ENCODE peak calls at places on chromosomes 12 and 14, in seven cellular contexts. Y, N, Q, R, C, S and G are unnamed samples.
A peak's percentile ranks its signal among the peaks of the same experiment; 100 is the strongest.

GRCh38 chr12:92178340-92178739 is 32.7 kb upstream of the BTG1 start:
- DNase-seq in Y (no peak), N (no peak), Q (no peak), R (no peak), C (no peak), S (no peak), G (no peak)

GRCh38 chr12:10283028-10283427 is 24.6 kb upstream of the KLRD1 start:
- DNase-seq in Y (no peak), N (no peak), Q (no peak), R (no peak), C (no peak), S (no peak), G (no peak)

GRCh38 chr14:97218713-97219355 is 421.7 kb downstream of the VRK1 start:
- DNase-seq in Y (peak; percentile 77), N (no peak), Q (no peak), R (peak; percentile 49), C (no peak), S (no peak), G (no peak)

GRCh38 chr12:2583642-2584041 is 211.1 kb upstream of the FKBP4 start:
- DNase-seq in Y (no peak), N (no peak), Q (peak; percentile 22), R (no peak), C (no peak), S (no peak), G (no peak)

GRCh38 chr14:34981743-34982420 is 910 bp upstream of the SRP54 start:
- DNase-seq in Y (no peak), N (peak; percentile 58), Q (peak; percentile 57), R (no peak), C (no peak), S (peak; percentile 84), G (peak; percentile 53)

GRCh38 chr12:43882578-43883178 is 46.8 kb downstream of the TMEM117 start:
- DNase-seq in Y (no peak), N (peak; percentile 77), Q (peak; percentile 51), R (peak; percentile 17), C (peak; percentile 8), S (peak; percentile 68), G (no peak)

GRCh38 chr12:80655751-80656150 is 51.7 kb upstream of the MYF6 start:
- DNase-seq in Y (no peak), N (peak; percentile 33), Q (no peak), R (no peak), C (no peak), S (no peak), G (no peak)

GRCh38 chr12:24066865-24067264 is 117.4 kb upstream of the SOX5 start:
- DNase-seq in Y (no peak), N (peak; percentile 69), Q (no peak), R (no peak), C (no peak), S (peak; percentile 14), G (no peak)

GRCh38 chr12:49703647-49704137 is 3.5 kb downstream of the FMNL3 start:
- DNase-seq in Y (no peak), N (peak; percentile 37), Q (peak; percentile 50), R (no peak), C (no peak), S (peak; percentile 91), G (no peak)

GRCh38 chr14:77738559-77739250 is 22.3 kb downstream of the SNW1 start:
- DNase-seq in Y (no peak), N (peak; percentile 56), Q (no peak), R (no peak), C (no peak), S (no peak), G (no peak)

GRCh38 chr12:24822121-24822899 is 126.6 kb downstream of the BCAT1 start:
- DNase-seq in Y (no peak), N (peak; percentile 88), Q (no peak), R (no peak), C (no peak), S (peak; percentile 85), G (no peak)

GRCh38 chr12:90152897-90153624 is 444.4 kb upstream of the ATP2B1 start:
- DNase-seq in Y (peak; percentile 50), N (no peak), Q (peak; percentile 57), R (no peak), C (peak; percentile 33), S (peak; percentile 24), G (peak; percentile 45)

GRCh38 chr12:115261691-115262398 is 577.9 kb upstream of the TBX3 start:
- DNase-seq in Y (no peak), N (peak; percentile 21), Q (peak; percentile 84), R (no peak), C (no peak), S (peak; percentile 58), G (no peak)

GRCh38 chr12:106118-106561 is 39.6 kb downstream of the IQSEC3 start:
- DNase-seq in Y (peak; percentile 88), N (no peak), Q (peak; percentile 71), R (no peak), C (no peak), S (peak; percentile 3), G (peak; percentile 58)

GRCh38 chr14:90654831-90655276 is 161.4 kb downstream of the TTC7B start:
- DNase-seq in Y (no peak), N (peak; percentile 42), Q (no peak), R (no peak), C (no peak), S (no peak), G (no peak)

GRCh38 chr12:67040861-67041137 is 228.4 kb upstream of the CAND1 start:
- DNase-seq in Y (no peak), N (no peak), Q (no peak), R (no peak), C (no peak), S (no peak), G (no peak)

GRCh38 chr12:31752450-31752849 is 23.6 kb upstream of the AMN1 start:
- DNase-seq in Y (no peak), N (no peak), Q (no peak), R (no peak), C (no peak), S (no peak), G (no peak)

GRCh38 chr12:109157986-109158385 is 41.6 kb downstream of the ACACB start:
- DNase-seq in Y (no peak), N (no peak), Q (no peak), R (no peak), C (no peak), S (no peak), G (no peak)
- H3K4me1 ChIP-seq in Y (no peaks in the 10 kb centered on the region), N (peaks cover 15% of the 10 kb centered on the region), Q (peaks cover 25% of the 10 kb centered on the region), R (peaks cover 5% of the 10 kb centered on the region), C (no peaks in the 10 kb centered on the region), S (peaks cover 7% of the 10 kb centered on the region), G (peaks cover 4% of the 10 kb centered on the region)

DNA sequence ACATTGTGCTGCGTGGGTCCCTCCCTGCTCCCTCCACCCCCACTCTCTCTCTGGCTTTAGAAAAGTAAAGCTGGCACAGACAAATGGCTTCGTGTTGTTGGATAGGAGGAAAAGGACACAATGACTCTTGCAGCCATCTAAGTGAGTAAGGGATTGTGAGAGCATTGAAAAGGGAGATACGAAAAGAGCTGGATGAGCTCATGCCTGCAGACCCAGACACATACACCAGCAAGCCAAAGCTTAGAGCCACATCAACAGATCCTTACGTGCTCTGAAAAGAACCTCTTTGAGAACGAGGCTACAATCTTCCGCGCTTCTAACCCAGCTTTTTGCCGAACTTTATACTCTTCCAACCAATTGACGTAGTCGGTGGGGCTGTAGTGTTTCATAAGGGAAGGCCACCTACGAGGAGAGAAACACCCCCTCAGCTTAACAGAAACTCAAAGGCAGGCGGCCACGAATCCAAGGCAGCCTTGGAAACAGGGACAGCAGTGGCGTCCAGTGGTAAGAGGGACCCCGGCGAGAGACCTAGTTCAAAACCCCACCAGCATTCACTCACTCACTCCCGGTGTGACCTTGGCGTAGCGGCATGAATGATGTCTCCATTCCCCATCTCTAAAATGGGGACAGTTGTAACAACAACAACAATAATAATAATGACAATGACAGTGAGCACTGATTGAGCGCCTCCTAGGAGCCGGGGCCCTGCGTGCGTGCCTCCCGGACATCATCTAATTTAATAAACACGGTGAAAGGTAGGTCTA is 1.1 kb downstream of the FBXO21 start:
- DNase-seq in Y (no peak), N (peak; percentile 65), Q (no peak), R (peak; percentile 23), C (no peak), S (peak; percentile 71), G (no peak)
- H3K4me1 ChIP-seq in Y (peaks cover 3% of the 10 kb centered on the region), N (peaks cover 4% of the 10 kb centered on the region), Q (peaks cover 9% of the 10 kb centered on the region), R (no peaks in the 10 kb centered on the region), C (peaks cover 2% of the 10 kb centered on the region), S (peaks cover 12% of the 10 kb centered on the region), G (peaks cover 6% of the 10 kb centered on the region)

GRCh38 chr14:100532916-100533630 is 54.1 kb downstream of the BEGAIN start:
- DNase-seq in Y (no peak), N (peak; percentile 61), Q (peak; percentile 46), R (no peak), C (no peak), S (no peak), G (no peak)
- H3K4me1 ChIP-seq in Y (no peaks in the 10 kb centered on the region), N (peaks cover 16% of the 10 kb centered on the region), Q (peaks cover 12% of the 10 kb centered on the region), R (peaks cover 17% of the 10 kb centered on the region), C (peaks cover 15% of the 10 kb centered on the region), S (peaks cover 27% of the 10 kb centered on the region), G (no peaks in the 10 kb centered on the region)

GRCh38 chr12:27572486-27573255 is 48.7 kb downstream of the PPFIBP1 start:
- DNase-seq in Y (no peak), N (no peak), Q (no peak), R (no peak), C (no peak), S (peak; percentile 61), G (no peak)
- H3K4me1 ChIP-seq in Y (no peaks in the 10 kb centered on the region), N (peaks cover 4% of the 10 kb centered on the region), Q (no peaks in the 10 kb centered on the region), R (no peaks in the 10 kb centered on the region), C (no peaks in the 10 kb centered on the region), S (peaks cover 3% of the 10 kb centered on the region), G (no peaks in the 10 kb centered on the region)

GRCh38 chr14:24137529-24138395 is 1.8 kb downstream of the PSME1 start:
- DNase-seq in Y (no peak), N (no peak), Q (no peak), R (no peak), C (no peak), S (no peak), G (no peak)
- H3K4me1 ChIP-seq in Y (no peaks in the 10 kb centered on the region), N (peaks cover 14% of the 10 kb centered on the region), Q (peaks cover 53% of the 10 kb centered on the region), R (peaks cover 12% of the 10 kb centered on the region), C (no peaks in the 10 kb centered on the region), S (peaks cover 20% of the 10 kb centered on the region), G (no peaks in the 10 kb centered on the region)

GRCh38 chr14:100132161-100132902 is 27.1 kb downstream of the DEGS2 start:
- DNase-seq in Y (no peak), N (peak; percentile 9), Q (no peak), R (no peak), C (no peak), S (no peak), G (no peak)

GRCh38 chr14:100129161-100129589 is 30.3 kb downstream of the DEGS2 start:
- DNase-seq in Y (no peak), N (peak; percentile 50), Q (no peak), R (no peak), C (no peak), S (no peak), G (no peak)

GRCh38 chr14:100128688-100129087 is 30.8 kb downstream of the DEGS2 start:
- DNase-seq in Y (no peak), N (no peak), Q (no peak), R (no peak), C (no peak), S (no peak), G (no peak)

GRCh38 chr14:100131181-100131580 is 28.3 kb downstream of the DEGS2 start:
- DNase-seq in Y (peak; percentile 61), N (no peak), Q (no peak), R (no peak), C (no peak), S (no peak), G (peak; percentile 67)

DNA sequence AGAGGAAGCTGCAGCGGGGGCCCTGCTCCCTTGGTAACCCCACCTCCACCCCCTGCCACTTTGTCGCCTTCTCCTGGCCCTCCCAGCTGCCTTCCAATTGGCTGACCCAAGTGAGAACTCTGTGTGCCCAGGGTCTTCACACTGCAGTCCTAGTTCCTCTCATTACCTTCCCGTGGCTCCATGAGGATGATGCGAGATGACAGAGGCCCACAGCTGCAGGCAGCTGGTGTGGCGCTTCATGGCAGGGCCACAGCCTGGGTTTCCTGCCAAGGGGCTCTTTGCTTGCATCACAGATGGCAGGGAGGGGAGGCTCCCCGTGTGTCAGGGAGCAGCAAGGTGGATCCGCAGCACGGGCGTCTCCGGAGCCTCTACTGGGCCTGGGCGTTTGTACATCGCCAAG is 29.0 kb downstream of the DEGS2 start:
- DNase-seq in Y (no peak), N (no peak), Q (no peak), R (no peak), C (no peak), S (no peak), G (no peak)
- H3K4me1 ChIP-seq in Y (no peaks in the 10 kb centered on the region), N (no peaks in the 10 kb centered on the region), Q (no peaks in the 10 kb centered on the region), R (no peaks in the 10 kb centered on the region), C (peaks cover 10% of the 10 kb centered on the region), S (peaks cover 10% of the 10 kb centered on the region), G (peaks cover 15% of the 10 kb centered on the region)